ENCODE peak calls at places on chromosomes 13 and 19, in nine cellular contexts. T is K562, H is adrenal gland, J is suprapubic skin, K is heart left ventricle, C is IMR-90, O is stomach, P is breast epithelium, R is HCT116. G is an unnamed sample.

GRCh38 chr13:21639604-21640003 is 31.3 kb upstream of the FGF9 start:
- DNase-seq in J (no peak), K (no peak), H (no peak), O (no peak), R (no peak), C (no peak), P (no peak), T (no peak), G (no peak)

GRCh38 chr19:8648240-8648639 is 17.8 kb downstream of the NFILZ start:
- DNase-seq in K (no peak), O (no peak), T (no peak), J (no peak), C (no peak), P (no peak), R (no peak), H (no peak), G (no peak)

GRCh38 chr19:18274776-18275356 is 614 bp upstream of the IQCN start:
- DNase-seq in J (peak; percentile 93), K (peak; percentile 92), P (peak; percentile 84), C (peak; percentile 89), H (peak; percentile 93), R (no peak), O (peak; percentile 89), T (peak; percentile 55), G (no peak)

GRCh38 chr13:100240109-100240779 is 151.4 kb downstream of the PCCA start:
- DNase-seq in O (no peak), T (no peak), J (no peak), H (no peak), P (no peak), C (peak; percentile 19), R (no peak), K (no peak), G (no peak)

GRCh38 chr13:73870970-73871935 is 263.0 kb downstream of the KLF12 start:
- DNase-seq in K (peak; percentile 49), T (no peak), J (no peak), C (peak; percentile 96), R (no peak), O (no peak), P (no peak), H (no peak), G (no peak)

GRCh38 chr13:98674968-98675528 is 77.4 kb downstream of the SLC15A1 start:
- DNase-seq in J (no peak), T (no peak), K (no peak), H (no peak), O (no peak), C (no peak), R (no peak), P (no peak), G (no peak)

GRCh38 chr13:23754506-23754905 is 134.7 kb downstream of the MIPEP start:
- DNase-seq in P (no peak), K (no peak), T (no peak), O (no peak), J (no peak), H (no peak), R (no peak), C (peak; percentile 52), G (no peak)

GRCh38 chr13:113907637-113908617 is 44.1 kb upstream of the GAS6 start:
- DNase-seq in T (no peak), O (peak; percentile 25), K (no peak), P (peak; percentile 34), J (no peak), C (peak; percentile 97), H (no peak), R (no peak), G (peak; percentile 65)

GRCh38 chr13:31538067-31539042 is 201.0 kb upstream of the RXFP2 start:
- DNase-seq in O (peak; percentile 29), R (peak; percentile 8), P (no peak), J (no peak), C (peak; percentile 45), H (no peak), T (peak; percentile 10), K (no peak), G (no peak)

GRCh38 chr13:73325351-73326214 is 266.8 kb downstream of the KLF5 start:
- DNase-seq in H (no peak), J (no peak), R (no peak), P (no peak), C (peak; percentile 5), T (no peak), K (no peak), O (no peak), G (no peak)

GRCh38 chr13:111973186-111974064 is 93.5 kb upstream of the SOX1 start:
- DNase-seq in C (no peak), R (no peak), K (no peak), J (no peak), T (no peak), P (no peak), O (no peak), H (no peak), G (no peak)

GRCh38 chr19:52946322-52947310 is 16.1 kb downstream of the ZNF816 start:
- DNase-seq in T (peak; percentile 23), K (peak; percentile 55), P (no peak), O (peak; percentile 87), C (peak; percentile 5), H (no peak), J (no peak), R (no peak), G (no peak)

GRCh38 chr13:102185375-102185984 is 216.4 kb downstream of the FGF14 start:
- DNase-seq in C (no peak), J (no peak), R (no peak), O (no peak), K (no peak), T (no peak), H (no peak), P (no peak), G (no peak)

GRCh38 chr19:58001895-58002369 is 688 bp downstream of the ZNF606 start:
- DNase-seq in J (no peak), O (no peak), C (peak; percentile 5), T (no peak), K (no peak), H (peak; percentile 26), P (no peak), R (no peak), G (peak; percentile 48)

GRCh38 chr19:48954595-48955307 is at the start of gene BAX:
- DNase-seq in H (peak; percentile 98), C (peak; percentile 93), R (peak; percentile 95), O (peak; percentile 98), P (peak; percentile 96), K (peak; percentile 99), T (peak; percentile 96), J (peak; percentile 96), G (peak; percentile 98)
- TF ChIP-seq POLR2A in H (peak; percentile 66), C (peak; percentile 73), R (peak; percentile 72), O (no peak), P (no peak), K (no peak), T (peak; percentile 68), J (peak; percentile 35), G (peak; percentile 86)

DNA sequence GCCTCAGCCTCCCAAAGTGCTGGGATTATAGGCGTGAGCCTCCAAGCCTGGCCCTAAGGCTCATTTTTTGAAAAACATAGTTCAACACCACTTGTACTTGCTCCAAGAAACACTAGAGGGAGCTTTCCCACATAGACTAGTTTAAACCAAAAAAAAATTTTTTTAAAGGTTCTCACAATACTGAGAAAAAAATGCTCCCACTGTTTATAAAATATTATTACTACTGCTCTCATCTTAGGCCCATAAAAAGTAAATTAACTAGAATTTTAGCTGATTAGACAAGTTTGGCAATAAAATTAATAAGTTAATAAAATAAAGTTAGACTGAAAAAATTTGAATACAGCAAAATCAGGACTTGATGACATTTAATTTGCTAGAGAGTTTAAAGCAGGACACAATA is 109.5 kb downstream of the TBC1D4 start:
- DNase-seq in O (no peak), J (no peak), H (no peak), K (no peak), R (no peak), P (no peak), T (peak; percentile 13), C (peak; percentile 62), G (no peak)
- H3K4me1 ChIP-seq in O (peaks cover 43% of the 10 kb centered on the region), J (peaks cover 7% of the 10 kb centered on the region), H (peaks cover 62% of the 10 kb centered on the region), K (peaks cover 29% of the 10 kb centered on the region), R (peaks cover 18% of the 10 kb centered on the region), P (peaks cover 9% of the 10 kb centered on the region), T (no peaks in the 10 kb centered on the region), C (peaks cover 1% of the 10 kb centered on the region), G (no peaks in the 10 kb centered on the region)

GRCh38 chr19:2799273-2800020 is 14.1 kb downstream of the THOP1 start:
- DNase-seq in C (no peak), J (no peak), P (no peak), R (no peak), K (no peak), T (no peak), O (no peak), H (no peak), G (no peak)

GRCh38 chr19:2800506-2800905 is 15.2 kb downstream of the THOP1 start:
- DNase-seq in O (no peak), C (no peak), P (no peak), H (no peak), K (no peak), R (no peak), J (no peak), T (no peak), G (no peak)

GRCh38 chr19:2797280-2797679 is 12.0 kb downstream of the THOP1 start:
- DNase-seq in P (no peak), H (no peak), T (no peak), O (no peak), C (no peak), R (no peak), K (no peak), J (no peak), G (no peak)

GRCh38 chr19:2798158-2798685 is 12.9 kb downstream of the THOP1 start:
- DNase-seq in C (no peak), H (no peak), K (no peak), R (no peak), T (no peak), J (no peak), P (no peak), O (no peak), G (no peak)

GRCh38 chr19:2798733-2799132 is 13.4 kb downstream of the THOP1 start:
- DNase-seq in J (no peak), T (no peak), P (no peak), H (peak; percentile 93), O (no peak), R (no peak), C (peak; percentile 7), K (peak; percentile 90), G (no peak)
- H3K27ac ChIP-seq in J (no peak overlapping the region), T (no peak overlapping the region), P (no peak overlapping the region), H (no peak overlapping the region), O (no peak overlapping the region), R (no peak overlapping the region), C (no peak overlapping the region), K (peak overlapping the region; percentile 60), G (no peak overlapping the region)

DNA sequence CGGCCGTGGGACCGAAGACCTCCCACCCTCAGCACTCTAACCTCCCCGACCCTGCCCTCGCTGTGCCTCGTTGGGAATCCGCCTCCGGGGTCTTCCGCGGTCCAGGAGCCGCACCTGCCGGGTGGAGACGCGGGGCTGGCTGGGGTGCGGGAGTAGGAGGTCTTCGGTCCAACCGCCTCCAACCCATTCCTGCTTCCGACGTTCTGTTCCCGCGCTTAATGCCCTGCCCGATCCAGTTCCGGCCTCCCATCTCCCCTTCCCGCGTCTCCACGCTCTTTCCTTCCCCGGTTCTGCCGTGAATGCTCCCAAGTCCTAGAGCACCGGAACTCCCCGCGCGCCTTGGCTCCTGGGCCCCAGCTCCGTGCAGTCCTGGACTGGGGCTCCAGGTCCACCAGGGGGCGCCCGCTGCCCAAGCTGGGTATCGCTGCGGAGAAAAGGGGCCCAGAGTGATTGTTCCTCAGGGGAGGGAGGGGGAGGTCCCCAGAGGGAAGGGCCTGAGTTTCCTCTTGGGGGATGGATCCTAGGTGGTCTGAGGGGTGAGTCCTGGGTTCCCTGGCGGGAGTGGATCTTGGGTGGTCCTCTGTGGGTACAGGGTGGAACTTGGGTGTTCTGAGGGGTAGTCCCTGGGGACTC is 14.1 kb upstream of the TNFSF9 start:
- DNase-seq in C (peak; percentile 62), J (peak; percentile 93), O (peak; percentile 92), T (peak; percentile 86), R (peak; percentile 66), H (peak; percentile 95), P (peak; percentile 86), K (peak; percentile 93), G (peak; percentile 91)
- TF ChIP-seq POLR2A in C (peak; percentile 24), J (no peak), O (no peak), T (peak; percentile 59), R (no peak), H (no peak), P (no peak), K (no peak), G (peak; percentile 13)